ENCODE peak calls at places on chromosomes 12 and 14, in nine cellular contexts. One of them, this sample, is unnamed.

GRCh38 chr14:99261916-99262787 is 9.8 kb downstream of the BCL11B start:
- DNase-seq in IMR-90: no peak
- DNase-seq in MM.1S: no peak
- DNase-seq in bronchial epithelial cell: no peak
- DNase-seq in lower lobe of right lung: no peak
- DNase-seq in LNCaP clone FGC: no peak
- DNase-seq in astrocyte of the cerebellum: no peak
- DNase-seq in stomach: peak
- DNase-seq in upper lobe of right lung: no peak
- DNase-seq in this sample: no peak

GRCh38 chr12:61291647-61292046 is 968.6 kb upstream of the USP15 start:
- DNase-seq in upper lobe of right lung: no peak
- DNase-seq in MM.1S: no peak
- DNase-seq in stomach: no peak
- DNase-seq in bronchial epithelial cell: peak
- DNase-seq in IMR-90: no peak
- DNase-seq in lower lobe of right lung: no peak
- DNase-seq in LNCaP clone FGC: no peak
- DNase-seq in astrocyte of the cerebellum: no peak
- DNase-seq in this sample: no peak

GRCh38 chr12:67541625-67541991 is 106.9 kb upstream of the DYRK2 start:
- DNase-seq in bronchial epithelial cell: peak
- DNase-seq in IMR-90: no peak
- DNase-seq in stomach: peak
- DNase-seq in upper lobe of right lung: no peak
- DNase-seq in lower lobe of right lung: no peak
- DNase-seq in MM.1S: peak
- DNase-seq in LNCaP clone FGC: no peak
- DNase-seq in astrocyte of the cerebellum: no peak
- DNase-seq in this sample: no peak

GRCh38 chr12:3632256-3633240 is 120.4 kb downstream of the CRACR2A start:
- DNase-seq in astrocyte of the cerebellum: no peak
- DNase-seq in MM.1S: no peak
- DNase-seq in LNCaP clone FGC: no peak
- DNase-seq in stomach: no peak
- DNase-seq in IMR-90: no peak
- DNase-seq in upper lobe of right lung: no peak
- DNase-seq in bronchial epithelial cell: peak
- DNase-seq in lower lobe of right lung: no peak
- DNase-seq in this sample: no peak

GRCh38 chr12:54421175-54421872 is 2.3 kb upstream of the ITGA5 start:
- DNase-seq in astrocyte of the cerebellum: no peak
- DNase-seq in LNCaP clone FGC: no peak
- DNase-seq in IMR-90: peak
- DNase-seq in upper lobe of right lung: no peak
- DNase-seq in stomach: no peak
- DNase-seq in MM.1S: no peak
- DNase-seq in bronchial epithelial cell: no peak
- DNase-seq in lower lobe of right lung: no peak
- DNase-seq in this sample: no peak

GRCh38 chr14:106883218-106883692 is 1356.9 kb downstream of the TMEM121 start:
- DNase-seq in LNCaP clone FGC: no peak
- DNase-seq in lower lobe of right lung: no peak
- DNase-seq in MM.1S: no peak
- DNase-seq in IMR-90: no peak
- DNase-seq in astrocyte of the cerebellum: no peak
- DNase-seq in bronchial epithelial cell: no peak
- DNase-seq in upper lobe of right lung: no peak
- DNase-seq in stomach: no peak
- DNase-seq in this sample: no peak

GRCh38 chr14:92039073-92039719 is 663 bp downstream of the TRIP11 start:
- DNase-seq in IMR-90: peak
- DNase-seq in LNCaP clone FGC: peak
- DNase-seq in upper lobe of right lung: no peak
- DNase-seq in stomach: no peak
- DNase-seq in lower lobe of right lung: no peak
- DNase-seq in MM.1S: no peak
- DNase-seq in astrocyte of the cerebellum: peak
- DNase-seq in bronchial epithelial cell: peak
- DNase-seq in this sample: peak

GRCh38 chr14:99790978-99791376 is 2.2 kb upstream of the EML1 start:
- DNase-seq in bronchial epithelial cell: peak
- DNase-seq in LNCaP clone FGC: no peak
- DNase-seq in stomach: no peak
- DNase-seq in IMR-90: no peak
- DNase-seq in lower lobe of right lung: peak
- DNase-seq in upper lobe of right lung: peak
- DNase-seq in astrocyte of the cerebellum: no peak
- DNase-seq in MM.1S: no peak
- DNase-seq in this sample: no peak

GRCh38 chr12:131194166-131194565 is 240.5 kb downstream of the ADGRD1 start:
- DNase-seq in astrocyte of the cerebellum: no peak
- DNase-seq in IMR-90: no peak
- DNase-seq in bronchial epithelial cell: no peak
- DNase-seq in LNCaP clone FGC: peak
- DNase-seq in stomach: no peak
- DNase-seq in lower lobe of right lung: no peak
- DNase-seq in upper lobe of right lung: peak
- DNase-seq in MM.1S: no peak
- DNase-seq in this sample: no peak

GRCh38 chr12:80539029-80539428 is 95.0 kb downstream of the PTPRQ start:
- DNase-seq in stomach: no peak
- DNase-seq in LNCaP clone FGC: no peak
- DNase-seq in IMR-90: no peak
- DNase-seq in upper lobe of right lung: no peak
- DNase-seq in bronchial epithelial cell: no peak
- DNase-seq in lower lobe of right lung: no peak
- DNase-seq in astrocyte of the cerebellum: no peak
- DNase-seq in MM.1S: no peak
- DNase-seq in this sample: no peak

GRCh38 chr14:59018978-59019377 is 169.5 kb upstream of the DAAM1 start:
- DNase-seq in lower lobe of right lung: no peak
- DNase-seq in MM.1S: no peak
- DNase-seq in astrocyte of the cerebellum: no peak
- DNase-seq in LNCaP clone FGC: no peak
- DNase-seq in IMR-90: peak
- DNase-seq in bronchial epithelial cell: no peak
- DNase-seq in upper lobe of right lung: no peak
- DNase-seq in stomach: no peak
- DNase-seq in this sample: no peak

GRCh38 chr12:30823140-30823669 is 68.5 kb upstream of the CAPRIN2 start:
- DNase-seq in bronchial epithelial cell: no peak
- DNase-seq in upper lobe of right lung: peak
- DNase-seq in LNCaP clone FGC: no peak
- DNase-seq in lower lobe of right lung: peak
- DNase-seq in IMR-90: no peak
- DNase-seq in stomach: peak
- DNase-seq in MM.1S: no peak
- DNase-seq in astrocyte of the cerebellum: no peak
- DNase-seq in this sample: no peak

GRCh38 chr14:56817396-56817921 is 7.2 kb upstream of the OTX2 start:
- DNase-seq in LNCaP clone FGC: no peak
- DNase-seq in IMR-90: no peak
- DNase-seq in bronchial epithelial cell: no peak
- DNase-seq in upper lobe of right lung: no peak
- DNase-seq in lower lobe of right lung: no peak
- DNase-seq in astrocyte of the cerebellum: no peak
- DNase-seq in MM.1S: no peak
- DNase-seq in stomach: no peak
- DNase-seq in this sample: no peak

GRCh38 chr12:6370576-6370935 is 4.8 kb downstream of the SCNN1A start:
- DNase-seq in LNCaP clone FGC: no peak
- DNase-seq in upper lobe of right lung: no peak
- DNase-seq in astrocyte of the cerebellum: no peak
- DNase-seq in IMR-90: no peak
- DNase-seq in bronchial epithelial cell: no peak
- DNase-seq in MM.1S: no peak
- DNase-seq in lower lobe of right lung: no peak
- DNase-seq in stomach: no peak
- DNase-seq in this sample: no peak
- H3K4me3 ChIP-seq in LNCaP clone FGC: peak
- H3K4me3 ChIP-seq in upper lobe of right lung: peak
- H3K4me3 ChIP-seq in astrocyte of the cerebellum: no peak
- H3K4me3 ChIP-seq in IMR-90: no peak
- H3K4me3 ChIP-seq in bronchial epithelial cell: no peak
- H3K4me3 ChIP-seq in MM.1S: no peak
- H3K4me3 ChIP-seq in lower lobe of right lung: peak
- H3K4me3 ChIP-seq in stomach: no peak
- H3K4me3 ChIP-seq in this sample: no peak

GRCh38 chr12:71440393-71441349 is 1.1 kb downstream of the LGR5 start:
- DNase-seq in upper lobe of right lung: peak
- DNase-seq in bronchial epithelial cell: no peak
- DNase-seq in IMR-90: no peak
- DNase-seq in stomach: peak
- DNase-seq in LNCaP clone FGC: no peak
- DNase-seq in lower lobe of right lung: no peak
- DNase-seq in MM.1S: no peak
- DNase-seq in astrocyte of the cerebellum: no peak
- DNase-seq in this sample: no peak

GRCh38 chr12:71441350-71441748 is 1.8 kb downstream of the LGR5 start:
- DNase-seq in upper lobe of right lung: no peak
- DNase-seq in stomach: no peak
- DNase-seq in lower lobe of right lung: no peak
- DNase-seq in bronchial epithelial cell: no peak
- DNase-seq in LNCaP clone FGC: no peak
- DNase-seq in IMR-90: no peak
- DNase-seq in MM.1S: no peak
- DNase-seq in astrocyte of the cerebellum: no peak
- DNase-seq in this sample: no peak

GRCh38 chr12:71439362-71439612 is 311 bp upstream of the LGR5 start:
- DNase-seq in upper lobe of right lung: no peak
- DNase-seq in astrocyte of the cerebellum: no peak
- DNase-seq in lower lobe of right lung: no peak
- DNase-seq in IMR-90: no peak
- DNase-seq in LNCaP clone FGC: no peak
- DNase-seq in bronchial epithelial cell: no peak
- DNase-seq in MM.1S: no peak
- DNase-seq in stomach: no peak
- DNase-seq in this sample: no peak

GRCh38 chr12:71438670-71439361 is 782 bp upstream of the LGR5 start:
- DNase-seq in IMR-90: no peak
- DNase-seq in LNCaP clone FGC: no peak
- DNase-seq in upper lobe of right lung: no peak
- DNase-seq in astrocyte of the cerebellum: no peak
- DNase-seq in bronchial epithelial cell: peak
- DNase-seq in MM.1S: no peak
- DNase-seq in lower lobe of right lung: no peak
- DNase-seq in stomach: no peak
- DNase-seq in this sample: no peak

DNA sequence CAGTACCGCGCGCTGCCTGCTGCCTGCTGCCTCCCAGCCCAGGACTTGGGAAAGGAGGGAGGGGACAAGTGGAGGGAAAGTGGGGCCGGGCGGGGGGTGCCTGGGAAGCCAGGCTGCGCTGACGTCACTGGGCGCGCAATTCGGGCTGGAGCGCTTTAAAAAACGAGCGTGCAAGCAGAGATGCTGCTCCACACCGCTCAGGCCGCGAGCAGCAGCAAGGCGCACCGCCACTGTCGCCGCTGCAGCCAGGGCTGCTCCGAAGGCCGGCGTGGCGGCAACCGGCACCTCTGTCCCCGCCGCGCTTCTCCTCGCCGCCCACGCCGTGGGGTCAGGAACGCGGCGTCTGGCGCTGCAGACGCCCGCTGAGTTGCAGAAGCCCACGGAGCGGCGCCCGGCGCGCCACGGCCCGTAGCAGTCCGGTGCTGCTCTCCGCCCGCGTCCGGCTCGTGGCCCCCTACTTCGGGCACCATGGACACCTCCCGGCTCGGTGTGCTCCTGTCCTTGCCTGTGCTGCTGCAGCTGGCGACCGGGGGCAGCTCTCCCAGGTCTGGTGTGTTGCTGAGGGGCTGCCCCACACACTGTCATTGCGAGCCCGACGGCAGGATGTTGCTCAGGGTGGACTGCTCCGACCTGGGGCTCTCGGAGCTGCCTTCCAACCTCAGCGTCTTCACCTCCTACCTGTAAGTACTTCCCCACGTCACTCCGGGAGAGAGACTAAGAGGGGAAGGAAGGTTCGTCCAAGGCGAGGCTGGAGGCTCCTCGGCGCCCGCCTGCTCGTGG is at the start of gene LGR5:
- DNase-seq in IMR-90: peak
- DNase-seq in LNCaP clone FGC: no peak
- DNase-seq in lower lobe of right lung: no peak
- DNase-seq in stomach: no peak
- DNase-seq in MM.1S: no peak
- DNase-seq in astrocyte of the cerebellum: no peak
- DNase-seq in bronchial epithelial cell: peak
- DNase-seq in upper lobe of right lung: peak
- DNase-seq in this sample: no peak
- TF ChIP-seq CTCF in IMR-90: no peak
- TF ChIP-seq CTCF in LNCaP clone FGC: no peak
- TF ChIP-seq CTCF in lower lobe of right lung: no peak
- TF ChIP-seq CTCF in stomach: no peak
- TF ChIP-seq CTCF in MM.1S: no peak
- TF ChIP-seq CTCF in astrocyte of the cerebellum: no peak
- TF ChIP-seq CTCF in bronchial epithelial cell: no peak
- TF ChIP-seq CTCF in upper lobe of right lung: no peak
- TF ChIP-seq CTCF in this sample: no peak

DNA sequence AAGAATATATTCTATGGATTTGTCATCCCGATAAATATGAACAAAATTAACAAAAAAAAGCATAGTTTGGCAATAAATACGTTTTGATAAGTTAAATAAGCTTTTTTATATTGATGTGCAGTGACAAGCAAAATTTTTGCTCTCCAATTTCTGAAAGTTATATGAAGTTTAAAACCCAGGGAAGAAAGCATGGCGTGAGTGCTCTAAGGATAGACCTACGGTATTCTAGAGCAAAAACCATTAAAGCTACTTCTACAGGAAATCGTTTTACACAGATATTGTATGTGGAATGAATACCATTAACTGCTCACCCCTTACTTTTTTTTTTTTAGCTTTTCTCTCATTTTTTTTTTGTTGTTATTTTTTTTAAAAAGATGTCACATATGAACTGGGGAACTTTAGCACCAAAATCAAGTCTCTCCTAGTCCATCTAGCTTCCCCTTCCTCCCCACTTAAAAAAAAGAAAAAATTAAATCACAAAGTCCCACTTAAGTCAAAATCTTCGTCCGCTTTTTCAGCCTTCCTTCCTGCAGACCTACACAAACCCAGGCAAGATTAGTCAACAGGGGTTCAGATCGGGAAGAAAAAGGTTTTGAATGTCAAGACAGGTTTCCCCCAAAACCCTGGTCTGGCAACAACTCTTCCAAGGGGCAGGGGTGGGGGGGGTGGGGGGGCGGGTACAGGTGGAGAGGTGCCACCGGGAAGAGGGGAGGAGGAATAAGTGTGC is 4.4 kb downstream of the ZFP36L1 start:
- DNase-seq in MM.1S: no peak
- DNase-seq in stomach: no peak
- DNase-seq in lower lobe of right lung: no peak
- DNase-seq in upper lobe of right lung: no peak
- DNase-seq in LNCaP clone FGC: no peak
- DNase-seq in bronchial epithelial cell: no peak
- DNase-seq in astrocyte of the cerebellum: no peak
- DNase-seq in IMR-90: no peak
- DNase-seq in this sample: no peak
- H3K4me3 ChIP-seq in MM.1S: no peak
- H3K4me3 ChIP-seq in stomach: peak
- H3K4me3 ChIP-seq in lower lobe of right lung: peak
- H3K4me3 ChIP-seq in upper lobe of right lung: peak
- H3K4me3 ChIP-seq in LNCaP clone FGC: no peak
- H3K4me3 ChIP-seq in bronchial epithelial cell: no peak
- H3K4me3 ChIP-seq in astrocyte of the cerebellum: peak
- H3K4me3 ChIP-seq in IMR-90: peak
- H3K4me3 ChIP-seq in this sample: peak

GRCh38 chr12:130009961-130010360 is 106.1 kb upstream of the TMEM132D start:
- DNase-seq in lower lobe of right lung: no peak
- DNase-seq in bronchial epithelial cell: no peak
- DNase-seq in astrocyte of the cerebellum: no peak
- DNase-seq in LNCaP clone FGC: no peak
- DNase-seq in MM.1S: no peak
- DNase-seq in stomach: no peak
- DNase-seq in IMR-90: no peak
- DNase-seq in upper lobe of right lung: no peak
- DNase-seq in this sample: no peak
- TF ChIP-seq CTCF in lower lobe of right lung: no peak
- TF ChIP-seq CTCF in bronchial epithelial cell: no peak
- TF ChIP-seq CTCF in astrocyte of the cerebellum: no peak
- TF ChIP-seq CTCF in LNCaP clone FGC: no peak
- TF ChIP-seq CTCF in MM.1S: no peak
- TF ChIP-seq CTCF in stomach: no peak
- TF ChIP-seq CTCF in IMR-90: no peak
- TF ChIP-seq CTCF in upper lobe of right lung: no peak
- TF ChIP-seq CTCF in this sample: no peak